ENCODE peak calls at places on chromosomes 11 and 22, in four cellular contexts. B is A549, Y is GM12878, C is K562. O is an unnamed sample.

GRCh38 chr22:49415219-49415951 is 412.3 kb downstream of the BRD1 start:
- DNase-seq in B (no peak), Y (no peak), C (no peak), O (no peak)

GRCh38 chr11:6377902-6378694 is 12.2 kb upstream of the SMPD1 start:
- DNase-seq in B (no peak), Y (no peak), C (no peak), O (no peak)

GRCh38 chr11:112321521-112322172 is 61.0 kb upstream of the PLET1 start:
- DNase-seq in B (peak; percentile 67), Y (peak; percentile 47), C (no peak), O (no peak)

GRCh38 chr11:62602141-62603071 is 741 bp upstream of the MTA2 start:
- DNase-seq in B (peak; percentile 37), Y (no peak), C (peak; percentile 83), O (peak; percentile 87)

GRCh38 chr22:23714596-23715588 is 24.1 kb downstream of the RGL4 start:
- DNase-seq in B (no peak), Y (no peak), C (peak; percentile 47), O (no peak)

GRCh38 chr11:35794850-35795249 is 132.3 kb downstream of the TRIM44 start:
- DNase-seq in B (no peak), Y (no peak), C (no peak), O (no peak)

GRCh38 chr11:125170406-125171031 is 6.0 kb downstream of the PKNOX2 start:
- DNase-seq in B (no peak), Y (no peak), C (peak; percentile 37), O (peak; percentile 38)

GRCh38 chr11:134785059-134785458 is 373.0 kb upstream of the B3GAT1 start:
- DNase-seq in B (no peak), Y (no peak), C (no peak), O (no peak)

GRCh38 chr11:77148963-77149715 is 21.1 kb downstream of the MYO7A start:
- DNase-seq in B (no peak), Y (no peak), C (no peak), O (no peak)

GRCh38 chr11:74284466-74284865 is 27.0 kb downstream of the P4HA3 start:
- DNase-seq in B (no peak), Y (no peak), C (no peak), O (no peak)

GRCh38 chr22:32482708-32483107 is 8.1 kb downstream of the FBXO7 start:
- DNase-seq in B (no peak), Y (peak; percentile 39), C (peak; percentile 63), O (no peak)

GRCh38 chr11:925496-926301 is at the start of gene AP2A2:
- DNase-seq in B (peak; percentile 90), Y (no peak), C (peak; percentile 93), O (peak; percentile 99)

DNA sequence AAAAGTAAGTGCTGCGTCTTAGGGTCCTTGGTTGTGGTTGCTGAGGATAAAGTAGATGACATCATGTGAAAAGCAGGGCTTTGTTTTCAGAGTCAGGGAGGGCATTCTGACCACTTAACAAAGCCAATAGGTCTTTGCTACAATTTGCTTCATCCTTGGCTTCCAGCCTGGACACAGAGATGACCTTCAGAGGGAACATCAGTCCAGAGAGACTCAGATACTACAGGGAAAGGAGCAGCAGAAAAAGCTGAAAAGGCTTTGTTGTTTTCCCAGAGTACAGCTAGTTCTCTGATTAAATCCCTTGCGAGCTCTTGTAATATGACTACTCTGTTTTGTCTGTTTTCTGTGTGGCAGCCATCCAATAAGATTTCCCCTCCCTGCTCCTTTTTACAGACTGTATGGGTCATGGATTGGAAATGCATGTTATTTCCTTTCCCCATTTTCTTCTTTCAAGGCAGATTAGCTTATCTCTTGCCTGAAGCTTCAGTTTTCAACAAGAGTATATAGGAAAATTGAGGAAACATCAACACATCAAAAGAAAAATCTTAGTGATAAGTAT is 31.9 kb downstream of the ATG13 start:
- DNase-seq in B (peak; percentile 27), Y (no peak), C (no peak), O (peak; percentile 49)
- TF ChIP-seq REST in B (no peak), Y (no peak), C (no peak), O (no peak)

DNA sequence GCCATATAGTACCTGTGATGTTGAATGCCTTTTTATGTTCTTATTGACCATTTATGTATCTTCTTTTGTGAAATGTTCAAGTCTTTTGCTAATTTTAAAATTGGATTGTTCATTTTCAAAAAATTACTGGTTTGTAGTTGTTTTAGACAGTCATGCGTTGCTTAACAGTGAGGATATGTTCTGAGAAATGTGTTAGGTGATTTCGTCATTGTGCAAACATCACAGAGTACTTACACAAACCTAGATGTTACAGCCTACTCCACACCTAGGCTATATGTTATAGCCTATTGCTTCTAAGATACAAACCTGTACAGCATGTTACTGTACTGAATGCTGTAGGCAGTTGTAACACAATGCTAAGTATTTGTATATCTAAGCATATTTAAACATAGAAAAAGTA is 32.5 kb downstream of the PDE3B start:
- DNase-seq in B (no peak), Y (no peak), C (no peak), O (no peak)
- TF ChIP-seq RCOR1 in B (no peak), Y (no peak), C (no peak), O (no peak)

GRCh38 chr11:64180871-64181270 is 5.1 kb upstream of the STIP1 start:
- DNase-seq in B (no peak), Y (no peak), C (no peak), O (peak; percentile 54)

GRCh38 chr11:64183890-64184289 is 2.1 kb upstream of the STIP1 start:
- DNase-seq in B (no peak), Y (no peak), C (no peak), O (no peak)

GRCh38 chr11:64186205-64187165 is 514 bp downstream of the STIP1 start:
- DNase-seq in B (no peak), Y (no peak), C (peak; percentile 50), O (no peak)

GRCh38 chr11:64181506-64182411 is 4.2 kb upstream of the STIP1 start:
- DNase-seq in B (peak; percentile 89), Y (no peak), C (peak; percentile 95), O (peak; percentile 88)

GRCh38 chr11:64185323-64186204 is at the start of gene STIP1:
- DNase-seq in B (peak; percentile 100), Y (peak; percentile 100), C (peak; percentile 99), O (peak; percentile 96)
- TF ChIP-seq REST in B (no peak), Y (peak; percentile 18), C (peak; percentile 75), O (peak; percentile 61)

DNA sequence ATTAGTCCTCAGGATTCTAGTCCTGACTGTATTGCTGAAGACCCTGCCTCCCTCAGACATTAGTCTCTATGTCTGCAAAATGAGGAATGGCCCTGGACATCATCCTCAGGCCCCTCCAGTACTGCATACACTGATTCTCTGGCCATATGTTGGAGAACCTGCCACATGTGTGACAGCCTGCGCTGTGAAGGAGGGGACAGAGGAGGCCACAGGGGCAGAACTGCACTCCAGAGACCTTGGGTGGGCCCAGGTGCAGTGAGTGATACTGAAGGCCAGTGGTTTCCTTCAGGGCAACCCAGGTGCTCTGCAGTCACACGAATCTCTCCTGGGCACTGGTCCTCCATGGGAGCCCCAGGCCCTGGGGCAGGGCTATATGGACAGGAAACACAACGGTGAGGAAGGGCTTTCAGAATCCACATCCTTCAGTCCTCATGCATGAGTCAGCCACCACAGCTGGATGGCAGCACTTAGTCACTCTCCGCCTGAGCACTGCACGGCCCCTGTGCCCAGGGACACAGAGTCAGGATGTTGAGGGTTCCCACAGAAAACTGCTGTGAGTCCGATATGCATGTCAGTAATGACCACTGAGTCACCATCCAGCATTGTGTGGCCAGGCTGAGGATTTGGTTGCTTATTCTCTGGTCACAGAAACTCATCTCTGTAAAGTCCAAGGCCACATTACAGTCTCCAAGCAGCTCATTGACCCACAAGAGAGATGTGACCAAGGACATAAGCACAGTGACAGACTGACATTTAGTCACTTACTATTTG is 39.7 kb downstream of the ME3 start:
- DNase-seq in B (peak; percentile 82), Y (peak; percentile 11), C (peak; percentile 18), O (peak; percentile 8)
- TF ChIP-seq RCOR1 in B (no peak), Y (no peak), C (no peak), O (no peak)

O was measured in SK-N-SH.